ENCODE peak calls at places on chromosome 18, in eight cellular contexts. N is Jurkat, Clone E6-1; X is fibroblast of mammary gland; K is AG10803; L is mesendoderm; Q is cardiac muscle cell; H is IMR-90; G is GM12865. Z is an unnamed sample.
A peak's percentile ranks its signal among the peaks of the same experiment; 100 is the strongest.

GRCh38 chr18:26909599-26910290 is 44.2 kb upstream of the AQP4 start:
- DNase-seq in K (no peak), N (no peak), H (no peak), L (peak; percentile 80), G (no peak), Q (no peak), X (no peak), Z (no peak)

GRCh38 chr18:3380384-3380961 is 69.5 kb upstream of the TGIF1 start:
- DNase-seq in H (peak; percentile 58), X (peak; percentile 82), K (no peak), N (no peak), Q (no peak), L (no peak), G (no peak), Z (peak; percentile 78)

GRCh38 chr18:74303936-74304335 is 11.7 kb upstream of the C18orf63 start:
- DNase-seq in X (peak; percentile 61), H (peak; percentile 25), N (no peak), G (no peak), L (no peak), Q (no peak), K (peak; percentile 61), Z (no peak)

GRCh38 chr18:56517181-56517580 is 121.2 kb downstream of the TXNL1 start:
- DNase-seq in H (no peak), Q (no peak), K (peak; percentile 55), L (no peak), G (no peak), N (no peak), X (peak; percentile 62), Z (no peak)

GRCh38 chr18:26405190-26405781 is 143.1 kb downstream of the KCTD1 start:
- DNase-seq in X (peak; percentile 42), H (peak; percentile 53), G (peak; percentile 74), N (no peak), Q (peak; percentile 35), K (peak; percentile 65), L (peak; percentile 47), Z (peak; percentile 33)

GRCh38 chr18:48910972-48911545 is 39.7 kb downstream of the SMAD7 start:
- DNase-seq in X (no peak), G (no peak), N (no peak), Q (no peak), L (no peak), H (no peak), K (no peak), Z (no peak)

GRCh38 chr18:44130365-44130942 is 550.2 kb upstream of the SETBP1 start:
- DNase-seq in H (peak; percentile 3), G (peak; percentile 55), Q (peak; percentile 68), L (peak; percentile 64), N (peak; percentile 28), K (peak; percentile 25), X (peak; percentile 60), Z (peak; percentile 26)

GRCh38 chr18:32469190-32469611 is 1.5 kb downstream of the GAREM1 start:
- DNase-seq in G (no peak), Q (peak; percentile 62), L (peak; percentile 52), X (peak; percentile 55), K (peak; percentile 5), N (peak; percentile 48), H (peak; percentile 36), Z (no peak)

GRCh38 chr18:12304351-12305210 is 3.5 kb upstream of the TUBB6 start:
- DNase-seq in L (no peak), Q (no peak), X (no peak), N (no peak), H (peak; percentile 82), G (no peak), K (no peak), Z (no peak)

GRCh38 chr18:22932885-22933205 is 283 bp upstream of the RBBP8 start:
- DNase-seq in X (no peak), L (no peak), N (no peak), K (no peak), H (no peak), Q (no peak), G (no peak), Z (no peak)

GRCh38 chr18:55321268-55322175 is 266.5 kb downstream of the TCF4 start:
- DNase-seq in G (peak; percentile 96), K (peak; percentile 95), N (no peak), H (peak; percentile 89), Q (peak; percentile 91), X (peak; percentile 93), L (peak; percentile 93), Z (peak; percentile 95)

GRCh38 chr18:50632895-50633515 is 73.1 kb downstream of the MAPK4 start:
- DNase-seq in G (no peak), H (no peak), K (no peak), Q (no peak), N (no peak), X (no peak), L (no peak), Z (no peak)

GRCh38 chr18:27952741-27953140 is 224.2 kb downstream of the CDH2 start:
- DNase-seq in X (peak; percentile 29), G (no peak), Q (no peak), N (no peak), K (no peak), H (no peak), L (no peak), Z (no peak)

GRCh38 chr18:272650-273049 is 4.8 kb upstream of the THOC1 start:
- DNase-seq in H (no peak), L (peak; percentile 61), Q (no peak), G (no peak), N (no peak), X (no peak), K (no peak), Z (no peak)

GRCh38 chr18:6624271-6624670 is 105.2 kb upstream of the ARHGAP28 start:
- DNase-seq in X (peak; percentile 87), Q (no peak), G (no peak), H (peak; percentile 73), N (no peak), L (peak; percentile 55), K (peak; percentile 63), Z (peak; percentile 18)

GRCh38 chr18:23912356-23912755 is 102.2 kb upstream of the TTC39C start:
- DNase-seq in Q (no peak), L (peak; percentile 45), K (no peak), X (peak; percentile 16), G (no peak), N (no peak), H (peak; percentile 75), Z (peak; percentile 44)

GRCh38 chr18:58611471-58612131 is 17.3 kb downstream of the ALPK2 start:
- DNase-seq in L (peak; percentile 97), G (no peak), X (no peak), N (no peak), Q (no peak), H (no peak), K (no peak), Z (peak; percentile 70)

DNA sequence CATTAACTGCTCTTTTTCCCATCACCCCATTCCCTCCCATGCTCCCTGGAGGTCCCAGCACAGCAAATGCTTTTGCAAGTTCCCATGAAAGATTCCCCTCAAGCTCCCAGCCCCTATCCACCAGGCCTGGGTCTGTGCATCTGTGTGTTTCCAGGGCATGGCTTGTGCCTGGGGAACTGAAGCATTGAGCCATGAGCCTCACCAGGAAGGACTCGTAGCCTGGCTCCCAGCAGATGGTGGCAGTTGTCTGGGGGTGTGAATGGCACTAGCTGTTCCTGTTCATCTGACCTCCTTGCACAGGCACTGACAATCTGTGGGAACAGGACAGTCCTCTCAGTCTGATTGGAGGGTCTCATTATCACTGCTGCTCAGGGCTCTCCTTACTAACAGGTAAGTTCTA is 164.5 kb upstream of the RMP24 start:
- DNase-seq in L (no peak), H (no peak), K (no peak), Q (no peak), X (no peak), G (no peak), N (no peak), Z (no peak)
- H3K4me3 ChIP-seq in L (no peak overlapping the region), H (no peak overlapping the region), K (no peak overlapping the region), Q (no peak overlapping the region), X (no peak overlapping the region), G (no peak overlapping the region), N (no peak overlapping the region), Z (no peak overlapping the region)

GRCh38 chr18:9015689-9016088 is 86.8 kb upstream of the NDUFV2 start:
- DNase-seq in Q (no peak), X (no peak), K (no peak), H (no peak), G (no peak), L (no peak), N (no peak), Z (no peak)

GRCh38 chr18:9016819-9017169 is 85.7 kb upstream of the NDUFV2 start:
- DNase-seq in G (no peak), N (no peak), X (peak; percentile 69), H (peak; percentile 9), Q (no peak), K (peak; percentile 69), L (no peak), Z (peak; percentile 5)

GRCh38 chr18:9019135-9019534 is 83.4 kb upstream of the NDUFV2 start:
- DNase-seq in X (no peak), H (no peak), K (no peak), G (no peak), L (no peak), N (no peak), Q (no peak), Z (no peak)

GRCh38 chr18:9017900-9018217 is 84.6 kb upstream of the NDUFV2 start:
- DNase-seq in G (no peak), X (peak; percentile 91), Q (no peak), K (peak; percentile 69), N (no peak), H (peak; percentile 81), L (peak; percentile 38), Z (no peak)

GRCh38 chr18:9017170-9017899 is 85.2 kb upstream of the NDUFV2 start:
- DNase-seq in N (no peak), L (peak; percentile 87), G (peak; percentile 82), Q (no peak), X (peak; percentile 96), K (peak; percentile 89), H (peak; percentile 94), Z (peak; percentile 88)
- H3K4me3 ChIP-seq in N (no peak overlapping the region), L (no peak overlapping the region), G (peak overlapping the region; percentile 47), Q (no peak overlapping the region), X (peak overlapping the region; percentile 29), K (peak overlapping the region; percentile 46), H (peak overlapping the region; percentile 26), Z (peak overlapping the region; percentile 23)

GRCh38 chr18:79405781-79406575 is 10.2 kb downstream of the NFATC1 start:
- DNase-seq in H (no peak), X (no peak), G (peak; percentile 70), N (peak; percentile 41), L (no peak), K (no peak), Q (no peak), Z (no peak)
- H3K4me3 ChIP-seq in H (no peak overlapping the region), X (no peak overlapping the region), G (peak overlapping the region; percentile 13), N (no peak overlapping the region), L (no peak overlapping the region), K (no peak overlapping the region), Q (no peak overlapping the region), Z (no peak overlapping the region)

DNA sequence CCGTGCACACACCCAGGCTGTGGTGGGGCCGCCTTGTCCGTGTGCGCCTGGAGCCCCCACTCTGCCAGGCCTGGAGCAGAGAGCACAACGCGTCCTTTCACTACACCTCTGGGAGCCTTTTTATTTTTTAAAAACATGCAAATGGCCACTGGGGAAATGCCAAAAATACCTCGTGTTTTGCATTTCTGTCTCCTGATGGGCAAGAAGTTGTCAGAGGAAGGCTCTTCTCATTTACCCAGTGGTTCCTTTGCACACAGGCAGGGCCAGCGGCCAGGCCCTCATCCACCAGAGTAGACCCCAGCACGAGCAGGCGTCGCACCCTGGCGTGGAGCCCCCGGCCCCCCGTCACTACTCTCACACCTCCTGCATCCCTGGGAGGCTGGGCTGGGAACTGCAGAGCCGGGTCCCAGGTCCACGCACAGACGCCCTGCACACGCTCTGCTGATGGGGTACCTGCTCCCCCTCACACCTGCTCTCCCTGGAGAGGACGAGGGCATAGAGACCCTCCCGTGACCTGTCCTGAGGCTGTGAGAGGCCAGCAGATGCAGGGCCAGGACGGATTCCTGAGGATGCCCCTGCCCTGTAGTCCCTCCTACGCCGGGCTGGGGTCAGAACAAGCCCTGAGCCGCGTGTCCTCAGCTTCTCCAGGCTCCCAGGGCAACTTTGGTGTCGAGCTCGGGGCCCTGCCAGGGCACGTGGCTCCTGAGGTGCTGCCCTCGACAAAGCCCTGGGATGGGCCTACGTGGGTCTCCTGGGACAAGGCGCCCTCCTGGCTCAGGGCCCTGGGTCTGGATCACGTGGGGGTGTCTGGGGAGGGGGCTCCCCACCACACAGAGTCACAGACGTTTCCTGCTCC is 64.9 kb downstream of the NFATC1 start:
- DNase-seq in Q (no peak), X (no peak), L (no peak), N (no peak), H (peak; percentile 4), K (peak; percentile 11), G (peak; percentile 71), Z (no peak)
- H3K4me3 ChIP-seq in Q (no peak overlapping the region), X (no peak overlapping the region), L (no peak overlapping the region), N (no peak overlapping the region), H (no peak overlapping the region), K (no peak overlapping the region), G (peak overlapping the region; percentile 7), Z (no peak overlapping the region)